ENCODE peak calls at places on chromosomes 16 and 17, in six cellular contexts. One of them, this sample, is unnamed.

GRCh38 chr16:73063854-73064226 is 15.9 kb upstream of the ZFHX3 start:
- DNase-seq in GM13976: no peak
- DNase-seq in uterus: no peak
- DNase-seq in esophagus muscularis mucosa: no peak
- DNase-seq in AG04450: no peak
- DNase-seq in lung: no peak
- DNase-seq in this sample: no peak

GRCh38 chr17:14559720-14560119 is 258.8 kb downstream of the HS3ST3B1 start:
- DNase-seq in uterus: no peak
- DNase-seq in GM13976: no peak
- DNase-seq in AG04450: no peak
- DNase-seq in esophagus muscularis mucosa: no peak
- DNase-seq in lung: no peak
- DNase-seq in this sample: no peak

GRCh38 chr17:71339219-71339618 is 781.6 kb upstream of the SOX9 start:
- DNase-seq in esophagus muscularis mucosa: no peak
- DNase-seq in lung: no peak
- DNase-seq in GM13976: no peak
- DNase-seq in AG04450: no peak
- DNase-seq in uterus: no peak
- DNase-seq in this sample: no peak

GRCh38 chr17:57106836-57107497 is 21.9 kb downstream of the AKAP1 start:
- DNase-seq in GM13976: no peak
- DNase-seq in AG04450: no peak
- DNase-seq in esophagus muscularis mucosa: no peak
- DNase-seq in uterus: no peak
- DNase-seq in lung: no peak
- DNase-seq in this sample: no peak

GRCh38 chr17:44383861-44384260 is 5.6 kb downstream of the ITGA2B start:
- DNase-seq in esophagus muscularis mucosa: no peak
- DNase-seq in GM13976: no peak
- DNase-seq in AG04450: no peak
- DNase-seq in lung: no peak
- DNase-seq in uterus: no peak
- DNase-seq in this sample: no peak

GRCh38 chr16:84585886-84586285 is 32.0 kb downstream of the COTL1 start:
- DNase-seq in lung: no peak
- DNase-seq in uterus: no peak
- DNase-seq in GM13976: peak; percentile 76
- DNase-seq in esophagus muscularis mucosa: no peak
- DNase-seq in AG04450: no peak
- DNase-seq in this sample: no peak

GRCh38 chr16:73268311-73268997 is 220.5 kb upstream of the ZFHX3 start:
- DNase-seq in uterus: peak; percentile 19
- DNase-seq in AG04450: no peak
- DNase-seq in GM13976: no peak
- DNase-seq in lung: no peak
- DNase-seq in esophagus muscularis mucosa: no peak
- DNase-seq in this sample: no peak

GRCh38 chr17:13589658-13590057 is 12.1 kb downstream of the HS3ST3A1 start:
- DNase-seq in AG04450: no peak
- DNase-seq in lung: no peak
- DNase-seq in esophagus muscularis mucosa: no peak
- DNase-seq in GM13976: no peak
- DNase-seq in uterus: no peak
- DNase-seq in this sample: no peak

GRCh38 chr16:67336646-67337045 is 10.0 kb downstream of the LRRC36 start:
- DNase-seq in esophagus muscularis mucosa: peak; percentile 0
- DNase-seq in lung: no peak
- DNase-seq in AG04450: no peak
- DNase-seq in uterus: no peak
- DNase-seq in GM13976: no peak
- DNase-seq in this sample: no peak

GRCh38 chr17:33905338-33905800 is 349.7 kb upstream of the CCL2 start:
- DNase-seq in GM13976: no peak
- DNase-seq in lung: no peak
- DNase-seq in esophagus muscularis mucosa: no peak
- DNase-seq in uterus: no peak
- DNase-seq in AG04450: no peak
- DNase-seq in this sample: no peak

GRCh38 chr16:19523184-19523558 is 571 bp upstream of the CCP110 start:
- DNase-seq in uterus: peak; percentile 23
- DNase-seq in esophagus muscularis mucosa: no peak
- DNase-seq in AG04450: no peak
- DNase-seq in lung: no peak
- DNase-seq in GM13976: no peak
- DNase-seq in this sample: no peak

GRCh38 chr16:12519986-12520385 is 283.7 kb downstream of the CPPED1 start:
- DNase-seq in lung: no peak
- DNase-seq in uterus: no peak
- DNase-seq in AG04450: no peak
- DNase-seq in esophagus muscularis mucosa: no peak
- DNase-seq in GM13976: no peak
- DNase-seq in this sample: no peak

GRCh38 chr17:77948690-77949114 is 9.8 kb upstream of the TNRC6C start:
- DNase-seq in esophagus muscularis mucosa: no peak
- DNase-seq in AG04450: peak; percentile 10
- DNase-seq in GM13976: no peak
- DNase-seq in lung: no peak
- DNase-seq in uterus: no peak
- DNase-seq in this sample: no peak

GRCh38 chr16:53704445-53704813 is 473 bp downstream of the FTO start:
- DNase-seq in esophagus muscularis mucosa: no peak
- DNase-seq in GM13976: no peak
- DNase-seq in uterus: no peak
- DNase-seq in AG04450: no peak
- DNase-seq in lung: no peak
- DNase-seq in this sample: no peak

GRCh38 chr17:18258356-18259038 is at the start of gene FLII:
- DNase-seq in AG04450: no peak
- DNase-seq in uterus: no peak
- DNase-seq in esophagus muscularis mucosa: no peak
- DNase-seq in GM13976: peak; percentile 81
- DNase-seq in lung: peak; percentile 39
- DNase-seq in this sample: no peak

GRCh38 chr17:77141846-77142449 is 1.2 kb downstream of the SEC14L1 start:
- DNase-seq in GM13976: no peak
- DNase-seq in AG04450: no peak
- DNase-seq in esophagus muscularis mucosa: no peak
- DNase-seq in uterus: no peak
- DNase-seq in lung: no peak
- DNase-seq in this sample: no peak

GRCh38 chr16:89573826-89574680 is 1.5 kb upstream of the CPNE7 start:
- DNase-seq in AG04450: no peak
- DNase-seq in lung: no peak
- DNase-seq in GM13976: no peak
- DNase-seq in esophagus muscularis mucosa: no peak
- DNase-seq in uterus: no peak
- DNase-seq in this sample: no peak

GRCh38 chr16:28167221-28167620 is 44.5 kb downstream of the XPO6 start:
- DNase-seq in lung: no peak
- DNase-seq in GM13976: no peak
- DNase-seq in AG04450: no peak
- DNase-seq in uterus: no peak
- DNase-seq in esophagus muscularis mucosa: no peak
- DNase-seq in this sample: no peak

GRCh38 chr17:50712641-50713296 is 5.1 kb upstream of the ANKRD40 start:
- DNase-seq in esophagus muscularis mucosa: no peak
- DNase-seq in lung: no peak
- DNase-seq in uterus: no peak
- DNase-seq in GM13976: no peak
- DNase-seq in AG04450: no peak
- DNase-seq in this sample: no peak

GRCh38 chr17:17445925-17446665 is 30.7 kb upstream of the MED9 start:
- DNase-seq in AG04450: peak; percentile 82
- DNase-seq in lung: peak; percentile 75
- DNase-seq in uterus: peak; percentile 21
- DNase-seq in esophagus muscularis mucosa: no peak
- DNase-seq in GM13976: no peak
- DNase-seq in this sample: peak; percentile 98

GRCh38 chr17:29514792-29515191 is 52.0 kb downstream of the ABHD15 start:
- DNase-seq in lung: no peak
- DNase-seq in uterus: no peak
- DNase-seq in AG04450: no peak
- DNase-seq in esophagus muscularis mucosa: no peak
- DNase-seq in GM13976: no peak
- DNase-seq in this sample: no peak

GRCh38 chr17:320809-321385 is 31.7 kb downstream of the RPH3AL start:
- DNase-seq in esophagus muscularis mucosa: no peak
- DNase-seq in GM13976: no peak
- DNase-seq in AG04450: no peak
- DNase-seq in lung: no peak
- DNase-seq in uterus: no peak
- DNase-seq in this sample: no peak

GRCh38 chr17:4815043-4815675 is 8.2 kb downstream of the PLD2 start:
- DNase-seq in AG04450: no peak
- DNase-seq in lung: no peak
- DNase-seq in esophagus muscularis mucosa: no peak
- DNase-seq in uterus: no peak
- DNase-seq in GM13976: no peak
- DNase-seq in this sample: no peak
- TF ChIP-seq CTCF in AG04450: peak; percentile 37
- TF ChIP-seq CTCF in lung: no peak
- TF ChIP-seq CTCF in esophagus muscularis mucosa: no peak
- TF ChIP-seq CTCF in uterus: no peak
- TF ChIP-seq CTCF in GM13976: no peak
- TF ChIP-seq CTCF in this sample: peak; percentile 39

GRCh38 chr17:80970044-80970761 is 21.4 kb upstream of the CHMP6 start:
- DNase-seq in GM13976: peak; percentile 88
- DNase-seq in esophagus muscularis mucosa: no peak
- DNase-seq in lung: no peak
- DNase-seq in AG04450: no peak
- DNase-seq in uterus: peak; percentile 63
- DNase-seq in this sample: no peak
- TF ChIP-seq CTCF in GM13976: peak; percentile 50
- TF ChIP-seq CTCF in esophagus muscularis mucosa: peak; percentile 67
- TF ChIP-seq CTCF in lung: no peak
- TF ChIP-seq CTCF in AG04450: peak; percentile 44
- TF ChIP-seq CTCF in uterus: peak; percentile 63
- TF ChIP-seq CTCF in this sample: peak; percentile 53

GRCh38 chr16:23155445-23156049 is 6.3 kb upstream of the USP31 start:
- DNase-seq in lung: no peak
- DNase-seq in GM13976: no peak
- DNase-seq in AG04450: no peak
- DNase-seq in uterus: no peak
- DNase-seq in esophagus muscularis mucosa: no peak
- DNase-seq in this sample: no peak
- TF ChIP-seq CTCF in lung: no peak
- TF ChIP-seq CTCF in GM13976: no peak
- TF ChIP-seq CTCF in AG04450: peak; percentile 30
- TF ChIP-seq CTCF in uterus: peak; percentile 28
- TF ChIP-seq CTCF in esophagus muscularis mucosa: peak; percentile 38
- TF ChIP-seq CTCF in this sample: peak; percentile 67

GRCh38 chr16:7026639-7027038 is 306.0 kb upstream of the RBFOX1 start:
- DNase-seq in uterus: no peak
- DNase-seq in lung: no peak
- DNase-seq in AG04450: no peak
- DNase-seq in GM13976: no peak
- DNase-seq in esophagus muscularis mucosa: no peak
- DNase-seq in this sample: no peak
- TF ChIP-seq CTCF in uterus: no peak
- TF ChIP-seq CTCF in lung: no peak
- TF ChIP-seq CTCF in AG04450: no peak
- TF ChIP-seq CTCF in GM13976: no peak
- TF ChIP-seq CTCF in esophagus muscularis mucosa: no peak
- TF ChIP-seq CTCF in this sample: no peak

GRCh38 chr16:57091990-57092785 is at the start of gene CPNE2:
- DNase-seq in AG04450: no peak
- DNase-seq in lung: peak; percentile 59
- DNase-seq in esophagus muscularis mucosa: no peak
- DNase-seq in uterus: peak; percentile 65
- DNase-seq in GM13976: peak; percentile 84
- DNase-seq in this sample: no peak
- TF ChIP-seq CTCF in AG04450: no peak
- TF ChIP-seq CTCF in lung: no peak
- TF ChIP-seq CTCF in esophagus muscularis mucosa: no peak
- TF ChIP-seq CTCF in uterus: peak; percentile 12
- TF ChIP-seq CTCF in GM13976: no peak
- TF ChIP-seq CTCF in this sample: peak; percentile 9

GRCh38 chr17:40113110-40113960 is 8.4 kb upstream of the MSL1 start:
- DNase-seq in AG04450: peak; percentile 87
- DNase-seq in esophagus muscularis mucosa: peak; percentile 98
- DNase-seq in uterus: peak; percentile 97
- DNase-seq in lung: peak; percentile 94
- DNase-seq in GM13976: peak; percentile 93
- DNase-seq in this sample: no peak
- TF ChIP-seq CTCF in AG04450: peak; percentile 84
- TF ChIP-seq CTCF in esophagus muscularis mucosa: peak; percentile 85
- TF ChIP-seq CTCF in uterus: peak; percentile 83
- TF ChIP-seq CTCF in lung: peak; percentile 96
- TF ChIP-seq CTCF in GM13976: peak; percentile 90
- TF ChIP-seq CTCF in this sample: peak; percentile 87

GRCh38 chr17:59607817-59608403 is 11.8 kb upstream of the CLTC start:
- DNase-seq in AG04450: no peak
- DNase-seq in esophagus muscularis mucosa: no peak
- DNase-seq in uterus: no peak
- DNase-seq in lung: no peak
- DNase-seq in GM13976: no peak
- DNase-seq in this sample: no peak
- TF ChIP-seq CTCF in AG04450: no peak
- TF ChIP-seq CTCF in esophagus muscularis mucosa: peak; percentile 27
- TF ChIP-seq CTCF in uterus: no peak
- TF ChIP-seq CTCF in lung: no peak
- TF ChIP-seq CTCF in GM13976: no peak
- TF ChIP-seq CTCF in this sample: peak; percentile 39

GRCh38 chr17:38637951-38638350 is 32.2 kb upstream of the SRCIN1 start:
- DNase-seq in GM13976: no peak
- DNase-seq in lung: no peak
- DNase-seq in uterus: no peak
- DNase-seq in esophagus muscularis mucosa: no peak
- DNase-seq in AG04450: no peak
- DNase-seq in this sample: no peak

GRCh38 chr17:38632334-38632733 is 26.6 kb upstream of the SRCIN1 start:
- DNase-seq in AG04450: no peak
- DNase-seq in lung: no peak
- DNase-seq in uterus: no peak
- DNase-seq in esophagus muscularis mucosa: no peak
- DNase-seq in GM13976: no peak
- DNase-seq in this sample: no peak

DNA sequence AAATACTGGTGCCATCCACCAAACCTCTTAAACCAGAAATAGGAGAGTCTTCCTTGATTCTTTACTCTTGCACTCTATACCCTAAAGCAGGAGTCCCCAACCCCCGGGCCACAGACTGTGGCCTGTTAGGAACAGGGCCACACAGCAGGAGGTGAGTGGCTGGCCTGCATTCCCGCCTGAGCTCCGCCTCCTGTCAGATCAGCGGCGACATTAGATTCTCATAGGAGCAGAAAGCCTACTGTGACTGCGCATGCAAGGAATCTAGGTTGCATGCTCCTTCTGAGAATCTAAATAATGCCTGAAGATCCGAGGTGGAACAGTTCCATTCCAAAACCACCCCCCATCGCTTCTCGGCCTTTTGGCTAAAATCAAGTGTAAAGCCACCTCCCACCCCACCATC is 30.3 kb upstream of the SRCIN1 start:
- DNase-seq in AG04450: no peak
- DNase-seq in GM13976: no peak
- DNase-seq in esophagus muscularis mucosa: no peak
- DNase-seq in lung: no peak
- DNase-seq in uterus: no peak
- DNase-seq in this sample: no peak
- TF ChIP-seq CTCF in AG04450: no peak
- TF ChIP-seq CTCF in GM13976: no peak
- TF ChIP-seq CTCF in esophagus muscularis mucosa: no peak
- TF ChIP-seq CTCF in lung: no peak
- TF ChIP-seq CTCF in uterus: no peak
- TF ChIP-seq CTCF in this sample: no peak

GRCh38 chr16:2486645-2487516 is 12.0 kb downstream of the TBC1D24 start:
- DNase-seq in GM13976: peak; percentile 88
- DNase-seq in lung: peak; percentile 64
- DNase-seq in esophagus muscularis mucosa: no peak
- DNase-seq in AG04450: no peak
- DNase-seq in uterus: no peak
- DNase-seq in this sample: no peak
- TF ChIP-seq CTCF in GM13976: peak; percentile 72
- TF ChIP-seq CTCF in lung: peak; percentile 28
- TF ChIP-seq CTCF in esophagus muscularis mucosa: no peak
- TF ChIP-seq CTCF in AG04450: no peak
- TF ChIP-seq CTCF in uterus: no peak
- TF ChIP-seq CTCF in this sample: peak; percentile 48

This sample was measured in epithelial cell of proximal tubule.